ENCODE peak calls at places on chromosomes 1 and 21, in four cellular contexts. G is GM12878, M is HepG2, Q is K562. W is an unnamed sample.

GRCh38 chr1:24955161-24955560 is 25.1 kb upstream of the RUNX3 start:
- DNase-seq in Q (no peak), M (no peak), G (no peak), W (no peak)

GRCh38 chr1:90371106-90371813 is 345.8 kb downstream of the BARHL2 start:
- DNase-seq in Q (no peak), M (no peak), G (no peak), W (no peak)

GRCh38 chr1:119047040-119047438 is 58.9 kb upstream of the TBX15 start:
- DNase-seq in G (no peak), Q (no peak), M (no peak), W (no peak)

GRCh38 chr1:203176744-203177460 is 1.3 kb upstream of the MYBPH start:
- DNase-seq in Q (no peak), G (no peak), M (no peak), W (no peak)

GRCh38 chr21:14582934-14583628 is 37.0 kb upstream of the SAMSN1 start:
- DNase-seq in Q (peak), M (no peak), G (no peak), W (no peak)

GRCh38 chr1:225875044-225875822 is 6.9 kb downstream of the TMEM63A start:
- DNase-seq in Q (no peak), M (no peak), G (no peak), W (no peak)

GRCh38 chr21:27079807-27080206 is 112.9 kb upstream of the ADAMTS5 start:
- DNase-seq in M (no peak), Q (no peak), G (no peak), W (no peak)

GRCh38 chr1:194813109-194813508 is 1626.7 kb upstream of the B3GALT2 start:
- DNase-seq in Q (no peak), M (no peak), G (no peak), W (no peak)

GRCh38 chr1:227897704-227898438 is 49.9 kb downstream of the WNT9A start:
- DNase-seq in Q (no peak), M (no peak), G (no peak), W (no peak)

GRCh38 chr21:39159342-39160063 is 23.7 kb downstream of the PSMG1 start:
- DNase-seq in G (no peak), M (no peak), Q (no peak), W (no peak)

GRCh38 chr1:25729774-25730173 is 70.2 kb upstream of the SELENON start:
- DNase-seq in Q (no peak), G (no peak), M (no peak), W (no peak)

GRCh38 chr1:215710340-215710971 is 143.4 kb downstream of the KCTD3 start:
- DNase-seq in G (no peak), M (peak), Q (peak), W (peak)

GRCh38 chr1:19300211-19300610 is 11.6 kb upstream of the AKR7A3 start:
- DNase-seq in Q (peak), M (no peak), G (no peak), W (no peak)

GRCh38 chr1:44483089-44483488 is 78.0 kb downstream of the RNF220 start:
- DNase-seq in M (no peak), Q (no peak), G (no peak), W (no peak)

GRCh38 chr1:231272173-231272572 is 31.2 kb downstream of the GNPAT start:
- DNase-seq in M (no peak), Q (no peak), G (no peak), W (no peak)

GRCh38 chr1:208187499-208188041 is 56.6 kb downstream of the PLXNA2 start:
- DNase-seq in G (peak), M (no peak), Q (no peak), W (no peak)

GRCh38 chr1:198056255-198056654 is 100.5 kb upstream of the NEK7 start:
- DNase-seq in G (no peak), M (peak), Q (peak), W (peak)

GRCh38 chr1:212466913-212467650 is 34.4 kb downstream of the NENF start:
- DNase-seq in M (no peak), Q (no peak), G (no peak), W (no peak)

GRCh38 chr1:108852141-108852540 is 4.8 kb downstream of the AKNAD1 start:
- DNase-seq in M (no peak), Q (no peak), G (no peak), W (no peak)

GRCh38 chr1:228398741-228399461 is 7.7 kb downstream of the TRIM11 start:
- DNase-seq in G (no peak), Q (no peak), M (no peak), W (no peak)

GRCh38 chr1:169102567-169102966 is 3.9 kb upstream of the ATP1B1 start:
- DNase-seq in M (peak), Q (no peak), G (no peak), W (no peak)

GRCh38 chr1:12356004-12356890 is 126.4 kb downstream of the VPS13D start:
- DNase-seq in Q (no peak), M (peak), G (no peak), W (no peak)

GRCh38 chr1:187816646-187817045 is 987.9 kb downstream of the PLA2G4A start:
- DNase-seq in G (no peak), Q (no peak), M (no peak), W (no peak)

GRCh38 chr1:35924838-35925237 is 6.1 kb upstream of the AGO3 start:
- DNase-seq in Q (no peak), M (no peak), G (no peak), W (no peak)

GRCh38 chr1:43009274-43009673 is 50.6 kb upstream of the SLC2A1 start:
- DNase-seq in Q (peak), G (no peak), M (no peak), W (no peak)

GRCh38 chr1:11051781-11052510 is 4.9 kb upstream of the MASP2 start:
- DNase-seq in G (no peak), Q (no peak), M (no peak), W (no peak)

GRCh38 chr21:42669069-42669468 is 15.6 kb downstream of the PDE9A start:
- DNase-seq in Q (no peak), G (no peak), M (peak), W (no peak)

GRCh38 chr1:213041443-213041842 is 9.6 kb upstream of the RPS6KC1 start:
- DNase-seq in G (no peak), Q (no peak), M (no peak), W (no peak)

GRCh38 chr1:50077273-50077672 is 31.4 kb upstream of the ELAVL4 start:
- DNase-seq in G (no peak), Q (no peak), M (no peak), W (no peak)

GRCh38 chr1:94864821-94865220 is 44.7 kb downstream of the SLC44A3 start:
- DNase-seq in Q (no peak), G (no peak), M (no peak), W (no peak)

GRCh38 chr1:94863919-94864318 is 43.8 kb downstream of the SLC44A3 start:
- DNase-seq in Q (no peak), G (no peak), M (peak), W (no peak)

GRCh38 chr1:94863297-94863911 is 43.2 kb downstream of the SLC44A3 start:
- DNase-seq in Q (no peak), G (no peak), M (no peak), W (no peak)

GRCh38 chr1:94865369-94865768 is 45.2 kb downstream of the SLC44A3 start:
- DNase-seq in M (no peak), G (no peak), Q (no peak), W (no peak)

GRCh38 chr1:94866178-94866822 is 46.1 kb downstream of the SLC44A3 start:
- DNase-seq in M (no peak), G (no peak), Q (no peak), W (peak)
- TF ChIP-seq TARDBP in M (no peak), G (no peak), Q (no peak), W (no peak)

GRCh38 chr1:31959941-31960340 is 21.8 kb upstream of the PTP4A2 start:
- DNase-seq in G (no peak), Q (no peak), M (no peak), W (no peak)

GRCh38 chr1:31955917-31956736 is 18.0 kb upstream of the PTP4A2 start:
- DNase-seq in M (peak), Q (peak), G (peak), W (no peak)

GRCh38 chr1:31957701-31958674 is 19.8 kb upstream of the PTP4A2 start:
- DNase-seq in Q (peak), M (no peak), G (peak), W (peak)

GRCh38 chr1:31959521-31959920 is 21.4 kb upstream of the PTP4A2 start:
- DNase-seq in G (no peak), Q (no peak), M (no peak), W (no peak)

GRCh38 chr1:31961536-31961935 is 23.4 kb upstream of the PTP4A2 start:
- DNase-seq in G (no peak), Q (no peak), M (no peak), W (no peak)
- TF ChIP-seq BHLHE40 in G (no peak), Q (no peak), M (no peak), W (no peak)

DNA sequence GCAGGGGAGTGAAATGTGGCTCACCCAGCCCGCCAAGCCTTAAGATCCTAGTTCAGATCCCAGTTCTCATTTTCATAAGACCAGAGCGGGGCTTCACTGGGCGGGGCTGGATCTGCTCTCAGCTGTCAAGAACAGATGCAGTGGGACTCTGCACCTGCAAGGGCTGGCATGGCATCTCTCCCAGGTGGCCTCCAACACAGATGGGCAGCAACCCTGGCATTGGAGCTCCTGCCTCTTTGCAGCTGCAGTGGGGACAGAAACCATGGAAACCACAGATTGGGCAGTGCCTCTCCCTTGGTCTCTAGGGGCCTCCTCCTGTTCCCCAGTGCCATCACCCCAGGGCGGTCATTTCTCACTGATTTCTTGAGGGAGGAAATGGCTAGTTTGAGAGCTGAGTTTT is 267.7 kb downstream of the PRDM2 start:
- DNase-seq in G (no peak), M (no peak), Q (no peak), W (no peak)
- TF ChIP-seq TARDBP in G (no peak), M (no peak), Q (no peak), W (no peak)

GRCh38 chr1:97792655-97793054 is 128.2 kb downstream of the DPYD start:
- DNase-seq in Q (no peak), M (no peak), G (no peak), W (no peak)

GRCh38 chr1:97796716-97797115 is 124.1 kb downstream of the DPYD start:
- DNase-seq in Q (no peak), G (no peak), M (no peak), W (no peak)

GRCh38 chr1:97797403-97798183 is 123.2 kb downstream of the DPYD start:
- DNase-seq in Q (no peak), M (no peak), G (no peak), W (no peak)
- TF ChIP-seq BHLHE40 in Q (no peak), M (no peak), G (no peak), W (no peak)

GRCh38 chr1:183090386-183091006 is 67.3 kb downstream of the LAMC1 start:
- DNase-seq in Q (no peak), G (no peak), M (peak), W (no peak)
- TF ChIP-seq TARDBP in Q (no peak), G (no peak), M (no peak), W (no peak)

GRCh38 chr1:226892534-226892895 is 22.1 kb downstream of the PSEN2 start:
- DNase-seq in M (no peak), Q (no peak), G (no peak), W (no peak)
- TF ChIP-seq BHLHE40 in M (no peak), Q (no peak), G (no peak), W (no peak)

GRCh38 chr1:158951956-158952355 is 20.6 kb downstream of the PYHIN1 start:
- DNase-seq in M (no peak), Q (peak), G (peak), W (no peak)
- TF ChIP-seq TARDBP in M (no peak), Q (no peak), G (no peak), W (no peak)

GRCh38 chr1:9115656-9116205 is 13.2 kb downstream of the GPR157 start:
- DNase-seq in Q (no peak), M (no peak), G (no peak), W (no peak)
- TF ChIP-seq BHLHE40 in Q (no peak), M (no peak), G (no peak), W (no peak)